ENCODE peak calls at places on chromosomes 6 and 20, in eight cellular contexts. B is lower leg skin; O is astrocyte of the spinal cord; H is lower lobe of right lung; D is activated naive CD8-positive, alpha-beta T cell treated with anti-CD3 and anti-CD28 coated beads, Interleukin-2, amount 50 U/mL, for 24 hours; C is upper lobe of right lung; N is activated T-cell treated with anti-CD3 and anti-CD28 coated beads for 24 hours; Y is activated naive CD4-positive, alpha-beta T cell treated with anti-CD3 and anti-CD28 coated beads for 36 hours. L is an unnamed sample.

GRCh38 chr20:52104546-52105044 is 87.0 kb downstream of the ZFP64 start:
- DNase-seq in B (no peak), O (peak), H (no peak), D (peak), C (no peak), N (no peak), Y (no peak), L (no peak)

GRCh38 chr20:14383326-14383725 is 45.9 kb upstream of the FLRT3 start:
- DNase-seq in B (no peak), O (no peak), H (no peak), D (no peak), C (no peak), N (no peak), Y (no peak), L (no peak)

GRCh38 chr20:61828891-61829290 is 236.8 kb downstream of the TAF4 start:
- DNase-seq in B (no peak), O (no peak), H (no peak), D (no peak), C (no peak), N (no peak), Y (no peak), L (no peak)

GRCh38 chr6:62150048-62150663 is 135.9 kb downstream of the KHDRBS2 start:
- DNase-seq in B (no peak), O (peak), H (no peak), D (no peak), C (no peak), N (no peak), Y (peak), L (peak)

GRCh38 chr6:33453361-33454008 is 891 bp upstream of the ZBTB9 start:
- DNase-seq in B (no peak), O (peak), H (no peak), D (no peak), C (no peak), N (no peak), Y (no peak), L (no peak)

GRCh38 chr6:3825331-3825831 is 23.8 kb upstream of the FAM50B start:
- DNase-seq in B (peak), O (peak), H (peak), D (no peak), C (peak), N (no peak), Y (no peak), L (no peak)

GRCh38 chr6:166346995-166347394 is 4.7 kb upstream of the SFT2D1 start:
- DNase-seq in B (no peak), O (no peak), H (no peak), D (no peak), C (no peak), N (no peak), Y (no peak), L (no peak)

GRCh38 chr6:117145940-117146339 is 119.4 kb upstream of the VGLL2 start:
- DNase-seq in B (no peak), O (no peak), H (no peak), D (no peak), C (no peak), N (no peak), Y (no peak), L (no peak)

GRCh38 chr6:158660331-158660730 is 10.5 kb downstream of the SYTL3 start:
- DNase-seq in B (no peak), O (no peak), H (peak), D (peak), C (no peak), N (no peak), Y (peak), L (peak)